ENCODE peak calls at places on chromosomes 11 and 22, in four cellular contexts. One of them, this sample, is unnamed.
A peak's percentile ranks its signal among the peaks of the same experiment; 100 is the strongest.

GRCh38 chr11:110297726-110298297 is 1.4 kb upstream of the RDX start:
- DNase-seq in mucosa of descending colon: no peak
- DNase-seq in tibial nerve: no peak
- DNase-seq in neuronal stem cell: no peak
- DNase-seq in this sample: no peak

GRCh38 chr22:32082331-32082730 is 39.3 kb downstream of the SLC5A1 start:
- DNase-seq in neuronal stem cell: no peak
- DNase-seq in mucosa of descending colon: no peak
- DNase-seq in tibial nerve: no peak
- DNase-seq in this sample: no peak

GRCh38 chr22:50697667-50698506 is 25.3 kb downstream of the SHANK3 start:
- DNase-seq in neuronal stem cell: no peak
- DNase-seq in tibial nerve: no peak
- DNase-seq in mucosa of descending colon: peak; percentile 38
- DNase-seq in this sample: no peak

GRCh38 chr11:62770778-62771143 is 435 bp upstream of the TAF6L start:
- DNase-seq in mucosa of descending colon: peak; percentile 52
- DNase-seq in tibial nerve: peak; percentile 20
- DNase-seq in neuronal stem cell: no peak
- DNase-seq in this sample: no peak

GRCh38 chr22:20613301-20613700 is 105.9 kb downstream of the MED15 start:
- DNase-seq in mucosa of descending colon: no peak
- DNase-seq in neuronal stem cell: no peak
- DNase-seq in tibial nerve: no peak
- DNase-seq in this sample: no peak

GRCh38 chr22:17946691-17947367 is 77.5 kb downstream of the MICAL3 start:
- DNase-seq in tibial nerve: no peak
- DNase-seq in neuronal stem cell: no peak
- DNase-seq in mucosa of descending colon: no peak
- DNase-seq in this sample: no peak

GRCh38 chr11:126129681-126130671 is 67.3 kb upstream of the CDON start:
- DNase-seq in mucosa of descending colon: no peak
- DNase-seq in neuronal stem cell: no peak
- DNase-seq in tibial nerve: no peak
- DNase-seq in this sample: no peak

GRCh38 chr11:130413383-130414106 is 14.9 kb downstream of the ADAMTS8 start:
- DNase-seq in tibial nerve: no peak
- DNase-seq in neuronal stem cell: no peak
- DNase-seq in mucosa of descending colon: no peak
- DNase-seq in this sample: no peak

GRCh38 chr11:9884601-9885000 is 220.7 kb downstream of the SWAP70 start:
- DNase-seq in tibial nerve: no peak
- DNase-seq in neuronal stem cell: no peak
- DNase-seq in mucosa of descending colon: no peak
- DNase-seq in this sample: no peak

GRCh38 chr11:80616070-80616800 is 1175.4 kb upstream of the TENM4 start:
- DNase-seq in neuronal stem cell: no peak
- DNase-seq in tibial nerve: no peak
- DNase-seq in mucosa of descending colon: no peak
- DNase-seq in this sample: no peak

GRCh38 chr11:103923473-103923931 is 112.9 kb upstream of the DDI1 start:
- DNase-seq in neuronal stem cell: no peak
- DNase-seq in tibial nerve: no peak
- DNase-seq in mucosa of descending colon: no peak
- DNase-seq in this sample: no peak

GRCh38 chr11:120197977-120198376 is 12.9 kb upstream of the OAF start:
- DNase-seq in neuronal stem cell: no peak
- DNase-seq in tibial nerve: no peak
- DNase-seq in mucosa of descending colon: no peak
- DNase-seq in this sample: no peak

GRCh38 chr22:20312396-20313191 is 7.3 kb downstream of the DGCR6L start:
- DNase-seq in neuronal stem cell: no peak
- DNase-seq in tibial nerve: no peak
- DNase-seq in mucosa of descending colon: peak; percentile 27
- DNase-seq in this sample: no peak

DNA sequence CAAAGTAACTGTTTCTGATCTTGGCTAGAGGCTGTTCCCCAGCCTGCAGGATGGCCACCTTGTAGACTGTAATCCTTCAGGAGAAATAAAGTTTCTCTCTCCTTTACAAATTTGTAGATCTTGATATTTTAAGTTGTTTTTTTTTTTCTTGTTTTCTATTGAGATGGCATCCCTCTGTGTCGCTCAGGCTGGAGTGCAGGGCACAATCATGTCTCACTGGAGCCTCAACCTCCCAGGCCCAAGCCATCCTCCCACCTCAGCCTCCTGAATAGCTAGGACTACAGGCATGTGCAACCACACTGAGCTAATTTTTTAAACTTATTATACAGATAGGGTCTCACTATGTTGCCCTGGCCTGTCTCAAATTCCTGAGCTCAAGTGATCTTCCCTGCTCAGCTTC is 389.8 kb upstream of the LRRC4C start:
- DNase-seq in mucosa of descending colon: no peak
- DNase-seq in tibial nerve: no peak
- DNase-seq in neuronal stem cell: no peak
- DNase-seq in this sample: no peak
- H3K9me3 ChIP-seq in mucosa of descending colon: peaks cover 8% of the 10 kb centered on the region
- H3K9me3 ChIP-seq in tibial nerve: no peaks in the 10 kb centered on the region
- H3K9me3 ChIP-seq in neuronal stem cell: no peaks in the 10 kb centered on the region
- H3K9me3 ChIP-seq in this sample: no peaks in the 10 kb centered on the region

DNA sequence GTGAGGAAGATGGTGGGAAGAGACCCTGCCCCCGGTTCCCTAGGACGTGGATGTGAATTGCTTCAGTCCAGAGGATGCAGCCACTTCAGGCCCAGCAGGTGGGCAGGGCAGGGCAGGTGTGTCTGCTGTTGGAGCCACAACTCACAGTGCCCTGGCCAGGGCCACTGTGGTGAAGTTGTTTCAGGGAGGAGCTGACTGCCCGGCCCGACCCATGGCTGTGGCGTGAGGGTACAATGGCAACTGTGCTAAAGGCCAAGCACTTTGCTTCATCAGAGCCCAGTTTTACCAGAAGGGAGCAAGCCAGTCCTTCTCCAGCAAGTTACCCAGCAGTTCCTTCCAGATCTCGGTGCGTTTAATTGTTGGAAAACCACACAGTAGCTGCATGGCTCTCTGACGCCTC is 1174.4 kb downstream of the BRD1 start:
- DNase-seq in neuronal stem cell: no peak
- DNase-seq in mucosa of descending colon: no peak
- DNase-seq in tibial nerve: no peak
- DNase-seq in this sample: no peak
- H3K9me3 ChIP-seq in neuronal stem cell: no peaks in the 10 kb centered on the region
- H3K9me3 ChIP-seq in mucosa of descending colon: no peaks in the 10 kb centered on the region
- H3K9me3 ChIP-seq in tibial nerve: no peaks in the 10 kb centered on the region
- H3K9me3 ChIP-seq in this sample: no peaks in the 10 kb centered on the region

DNA sequence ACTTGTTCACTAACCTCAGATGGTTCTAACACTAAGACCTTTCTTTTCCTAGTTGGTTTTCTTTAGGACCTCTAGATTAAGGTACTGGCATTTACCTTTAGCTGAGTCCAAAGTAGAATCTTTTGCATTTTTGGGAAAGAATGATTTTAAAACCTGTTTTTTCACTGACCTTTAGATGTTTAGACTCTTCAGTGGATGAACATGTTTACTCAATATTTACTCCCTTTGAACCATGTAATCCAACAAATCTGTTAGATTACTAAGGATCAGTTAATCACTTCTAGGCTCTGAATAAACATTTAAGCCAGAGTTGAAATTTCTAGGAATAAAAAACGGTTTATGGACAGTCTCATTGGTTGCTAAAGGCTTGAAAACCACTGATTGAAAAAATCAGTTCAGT is 6.2 kb downstream of the TMEM135 start:
- DNase-seq in neuronal stem cell: no peak
- DNase-seq in mucosa of descending colon: no peak
- DNase-seq in tibial nerve: no peak
- DNase-seq in this sample: no peak
- H3K9me3 ChIP-seq in neuronal stem cell: peaks cover 4% of the 10 kb centered on the region
- H3K9me3 ChIP-seq in mucosa of descending colon: no peaks in the 10 kb centered on the region
- H3K9me3 ChIP-seq in tibial nerve: no peaks in the 10 kb centered on the region
- H3K9me3 ChIP-seq in this sample: no peaks in the 10 kb centered on the region

DNA sequence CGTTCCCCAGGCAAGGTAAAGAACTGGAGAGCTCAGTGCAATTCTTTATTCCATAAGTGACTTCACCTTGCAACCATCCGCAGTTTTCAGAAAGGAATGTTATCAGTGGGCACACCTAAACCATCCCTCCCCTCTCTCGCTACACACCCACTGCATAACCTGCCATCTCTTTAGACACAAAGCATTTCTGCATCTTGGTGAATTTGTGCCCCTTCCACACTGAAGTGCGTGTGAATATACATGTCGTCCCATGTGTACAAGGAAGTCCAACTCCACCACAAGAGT is 45.2 kb downstream of the AMOTL1 start:
- DNase-seq in neuronal stem cell: no peak
- DNase-seq in tibial nerve: no peak
- DNase-seq in mucosa of descending colon: no peak
- DNase-seq in this sample: no peak
- H3K9me3 ChIP-seq in neuronal stem cell: peaks cover 66% of the 10 kb centered on the region
- H3K9me3 ChIP-seq in tibial nerve: no peaks in the 10 kb centered on the region
- H3K9me3 ChIP-seq in mucosa of descending colon: peaks cover 7% of the 10 kb centered on the region
- H3K9me3 ChIP-seq in this sample: no peaks in the 10 kb centered on the region

DNA sequence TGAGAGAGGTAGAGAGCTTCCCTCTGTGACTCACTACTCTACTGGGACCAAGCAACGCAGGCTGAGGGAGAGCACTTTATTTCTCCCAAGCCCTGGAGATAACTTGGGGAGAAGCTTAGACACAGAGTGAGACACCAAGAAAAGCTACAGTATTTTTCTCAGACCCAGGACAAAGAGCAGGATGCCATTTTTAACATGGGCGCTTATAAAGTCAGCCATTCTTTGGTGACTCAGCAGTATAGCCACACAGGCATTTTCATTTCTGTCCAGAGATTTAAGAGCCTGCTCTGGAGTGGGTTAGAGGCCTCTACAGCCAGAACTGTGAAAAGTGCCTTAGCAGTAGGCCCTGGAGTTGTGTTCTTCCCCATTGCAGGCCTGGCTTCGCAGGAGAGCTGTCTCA is 55.0 kb upstream of the GLYAT start:
- DNase-seq in tibial nerve: no peak
- DNase-seq in mucosa of descending colon: no peak
- DNase-seq in neuronal stem cell: no peak
- DNase-seq in this sample: no peak
- H3K9me3 ChIP-seq in tibial nerve: no peaks in the 10 kb centered on the region
- H3K9me3 ChIP-seq in mucosa of descending colon: no peaks in the 10 kb centered on the region
- H3K9me3 ChIP-seq in neuronal stem cell: no peaks in the 10 kb centered on the region
- H3K9me3 ChIP-seq in this sample: no peaks in the 10 kb centered on the region

DNA sequence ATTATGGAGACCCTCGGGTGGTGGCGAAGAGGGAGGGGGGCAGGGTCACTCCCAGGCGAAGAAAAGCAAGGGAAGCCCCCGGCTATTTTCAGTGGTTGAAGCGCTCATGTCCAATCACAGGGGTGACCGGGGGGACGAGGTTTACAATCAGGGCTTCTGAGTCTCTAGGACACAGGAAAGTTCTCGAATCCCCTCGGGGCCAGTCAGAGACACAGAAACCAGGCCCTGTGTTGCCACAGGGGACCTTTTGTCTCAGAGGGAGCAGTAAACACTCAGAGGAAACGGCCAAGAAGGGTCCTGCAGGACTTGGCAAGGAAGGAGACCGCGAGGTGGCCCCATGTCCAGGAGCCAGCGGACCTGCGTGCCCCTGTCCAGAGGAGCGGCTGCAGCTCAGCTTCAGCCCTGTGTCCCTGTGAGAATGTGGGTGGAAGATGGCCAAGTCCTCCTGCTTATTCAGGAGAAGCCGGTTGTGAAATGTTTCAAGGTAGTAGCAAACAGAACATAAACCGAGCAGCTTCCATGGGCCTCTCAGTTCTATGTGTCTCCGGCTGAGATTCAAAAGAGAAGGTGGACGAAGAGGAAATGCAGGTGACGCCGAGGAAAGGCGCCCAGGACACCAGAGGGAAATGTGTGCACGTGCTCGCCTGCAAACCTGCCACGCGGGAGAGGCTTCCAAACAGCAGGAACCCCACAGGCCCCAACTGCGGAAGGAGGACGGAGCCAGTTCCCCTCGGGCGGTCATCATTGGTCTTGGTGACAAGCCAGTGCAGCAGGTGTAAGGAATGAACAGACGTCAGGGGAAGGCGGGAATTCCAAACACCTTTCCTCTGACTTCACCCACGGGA is 357.6 kb downstream of the BRD1 start:
- DNase-seq in mucosa of descending colon: no peak
- DNase-seq in tibial nerve: no peak
- DNase-seq in neuronal stem cell: no peak
- DNase-seq in this sample: no peak
- H3K9me3 ChIP-seq in mucosa of descending colon: no peaks in the 10 kb centered on the region
- H3K9me3 ChIP-seq in tibial nerve: no peaks in the 10 kb centered on the region
- H3K9me3 ChIP-seq in neuronal stem cell: no peaks in the 10 kb centered on the region
- H3K9me3 ChIP-seq in this sample: no peaks in the 10 kb centered on the region

DNA sequence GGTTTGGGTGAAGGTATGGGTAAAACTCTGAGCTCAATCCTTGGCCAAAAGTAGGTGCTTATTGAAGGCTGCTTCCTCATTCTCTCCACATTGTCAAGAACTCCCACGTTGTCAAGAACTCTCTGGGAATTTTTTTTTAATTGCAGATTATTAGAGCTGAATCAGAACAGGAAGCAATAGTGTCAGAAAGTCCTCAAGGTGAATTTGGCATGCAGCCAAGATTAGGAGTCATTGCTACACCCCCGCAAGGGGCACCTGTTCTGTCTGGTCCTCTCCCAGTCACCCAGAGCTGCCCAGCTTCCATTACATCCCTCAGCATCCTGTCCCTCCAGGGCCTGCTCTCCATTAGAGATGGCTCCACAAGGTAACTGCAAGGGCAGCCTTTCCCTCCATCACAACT is 996.5 kb downstream of the OPCML start:
- DNase-seq in mucosa of descending colon: no peak
- DNase-seq in tibial nerve: no peak
- DNase-seq in neuronal stem cell: no peak
- DNase-seq in this sample: no peak
- H3K9me3 ChIP-seq in mucosa of descending colon: no peaks in the 10 kb centered on the region
- H3K9me3 ChIP-seq in tibial nerve: no peaks in the 10 kb centered on the region
- H3K9me3 ChIP-seq in neuronal stem cell: no peaks in the 10 kb centered on the region
- H3K9me3 ChIP-seq in this sample: no peaks in the 10 kb centered on the region

GRCh38 chr22:48758905-48759875 is 1068.5 kb downstream of the BRD1 start:
- DNase-seq in mucosa of descending colon: no peak
- DNase-seq in neuronal stem cell: no peak
- DNase-seq in tibial nerve: no peak
- DNase-seq in this sample: no peak
- H3K9me3 ChIP-seq in mucosa of descending colon: no peaks in the 10 kb centered on the region
- H3K9me3 ChIP-seq in neuronal stem cell: no peaks in the 10 kb centered on the region
- H3K9me3 ChIP-seq in tibial nerve: no peaks in the 10 kb centered on the region
- H3K9me3 ChIP-seq in this sample: no peaks in the 10 kb centered on the region

GRCh38 chr11:76230392-76230791 is 24.1 kb upstream of the WNT11 start:
- DNase-seq in mucosa of descending colon: peak; percentile 49
- DNase-seq in neuronal stem cell: no peak
- DNase-seq in tibial nerve: no peak
- DNase-seq in this sample: no peak

GRCh38 chr11:76229690-76230240 is 23.5 kb upstream of the WNT11 start:
- DNase-seq in neuronal stem cell: no peak
- DNase-seq in mucosa of descending colon: peak; percentile 7
- DNase-seq in tibial nerve: no peak
- DNase-seq in this sample: no peak

GRCh38 chr11:76231339-76231738 is 25.0 kb upstream of the WNT11 start:
- DNase-seq in tibial nerve: no peak
- DNase-seq in neuronal stem cell: no peak
- DNase-seq in mucosa of descending colon: no peak
- DNase-seq in this sample: no peak

GRCh38 chr11:76226626-76227025 is 20.3 kb upstream of the WNT11 start:
- DNase-seq in mucosa of descending colon: no peak
- DNase-seq in tibial nerve: no peak
- DNase-seq in neuronal stem cell: no peak
- DNase-seq in this sample: no peak

GRCh38 chr11:76228122-76229000 is 22.1 kb upstream of the WNT11 start:
- DNase-seq in tibial nerve: no peak
- DNase-seq in neuronal stem cell: no peak
- DNase-seq in mucosa of descending colon: peak; percentile 38
- DNase-seq in this sample: no peak
- H3K9me3 ChIP-seq in tibial nerve: no peaks in the 10 kb centered on the region
- H3K9me3 ChIP-seq in neuronal stem cell: no peaks in the 10 kb centered on the region
- H3K9me3 ChIP-seq in mucosa of descending colon: no peaks in the 10 kb centered on the region
- H3K9me3 ChIP-seq in this sample: no peaks in the 10 kb centered on the region

GRCh38 chr22:48258841-48259240 is 1496.4 kb downstream of the TBC1D22A start:
- DNase-seq in tibial nerve: no peak
- DNase-seq in neuronal stem cell: no peak
- DNase-seq in mucosa of descending colon: no peak
- DNase-seq in this sample: no peak
- H3K9me3 ChIP-seq in tibial nerve: no peaks in the 10 kb centered on the region
- H3K9me3 ChIP-seq in neuronal stem cell: no peaks in the 10 kb centered on the region
- H3K9me3 ChIP-seq in mucosa of descending colon: no peaks in the 10 kb centered on the region
- H3K9me3 ChIP-seq in this sample: no peaks in the 10 kb centered on the region

This sample was measured in T-helper 17 cell.